ENCODE peak calls at places on chromosome 6, in nine cellular contexts. W, V, G, B, Q, D, A, Z and N are unnamed samples.

GRCh38 chr6:161088676-161089328 is 97.2 kb downstream of the MAP3K4 start:
- DNase-seq in W (no peak), V (peak; percentile 13), G (no peak), B (no peak), Q (peak; percentile 11), D (peak; percentile 11), A (no peak), Z (no peak), N (peak; percentile 39)

GRCh38 chr6:159692303-159693127 is 526 bp downstream of the SOD2 start:
- DNase-seq in W (peak; percentile 75), V (peak; percentile 59), G (peak; percentile 47), B (peak; percentile 74), Q (peak; percentile 58), D (peak; percentile 51), A (peak; percentile 21), Z (no peak), N (no peak)

GRCh38 chr6:34341481-34341971 is 50.9 kb downstream of the NUDT3 start:
- DNase-seq in W (no peak), V (peak; percentile 84), G (no peak), B (no peak), Q (peak; percentile 69), D (no peak), A (no peak), Z (no peak), N (peak; percentile 64)

GRCh38 chr6:127907960-127908640 is 7.2 kb upstream of the THEMIS start:
- DNase-seq in W (no peak), V (no peak), G (no peak), B (peak; percentile 37), Q (no peak), D (no peak), A (no peak), Z (no peak), N (no peak)

GRCh38 chr6:5086294-5086890 is 1.3 kb downstream of the PPP1R3G start:
- DNase-seq in W (no peak), V (no peak), G (no peak), B (no peak), Q (no peak), D (peak; percentile 70), A (no peak), Z (peak; percentile 84), N (no peak)

GRCh38 chr6:118725944-118726343 is 74.6 kb upstream of the CEP85L start:
- DNase-seq in W (no peak), V (no peak), G (peak; percentile 67), B (peak; percentile 21), Q (no peak), D (peak; percentile 24), A (no peak), Z (no peak), N (no peak)

GRCh38 chr6:63458480-63459115 is 113.7 kb upstream of the LOC128125822 start:
- DNase-seq in W (no peak), V (no peak), G (no peak), B (peak; percentile 61), Q (no peak), D (no peak), A (no peak), Z (no peak), N (no peak)

GRCh38 chr6:11196511-11197174 is 35.8 kb downstream of the NEDD9 start:
- DNase-seq in W (no peak), V (no peak), G (no peak), B (no peak), Q (peak; percentile 86), D (peak; percentile 59), A (no peak), Z (peak; percentile 62), N (no peak)

GRCh38 chr6:45822269-45822812 is 193.3 kb downstream of the CLIC5 start:
- DNase-seq in W (peak; percentile 60), V (no peak), G (no peak), B (no peak), Q (no peak), D (no peak), A (no peak), Z (no peak), N (no peak)

GRCh38 chr6:157604816-157605215 is 218.2 kb upstream of the SNX9 start:
- DNase-seq in W (no peak), V (no peak), G (no peak), B (no peak), Q (no peak), D (no peak), A (no peak), Z (peak; percentile 2), N (no peak)

DNA sequence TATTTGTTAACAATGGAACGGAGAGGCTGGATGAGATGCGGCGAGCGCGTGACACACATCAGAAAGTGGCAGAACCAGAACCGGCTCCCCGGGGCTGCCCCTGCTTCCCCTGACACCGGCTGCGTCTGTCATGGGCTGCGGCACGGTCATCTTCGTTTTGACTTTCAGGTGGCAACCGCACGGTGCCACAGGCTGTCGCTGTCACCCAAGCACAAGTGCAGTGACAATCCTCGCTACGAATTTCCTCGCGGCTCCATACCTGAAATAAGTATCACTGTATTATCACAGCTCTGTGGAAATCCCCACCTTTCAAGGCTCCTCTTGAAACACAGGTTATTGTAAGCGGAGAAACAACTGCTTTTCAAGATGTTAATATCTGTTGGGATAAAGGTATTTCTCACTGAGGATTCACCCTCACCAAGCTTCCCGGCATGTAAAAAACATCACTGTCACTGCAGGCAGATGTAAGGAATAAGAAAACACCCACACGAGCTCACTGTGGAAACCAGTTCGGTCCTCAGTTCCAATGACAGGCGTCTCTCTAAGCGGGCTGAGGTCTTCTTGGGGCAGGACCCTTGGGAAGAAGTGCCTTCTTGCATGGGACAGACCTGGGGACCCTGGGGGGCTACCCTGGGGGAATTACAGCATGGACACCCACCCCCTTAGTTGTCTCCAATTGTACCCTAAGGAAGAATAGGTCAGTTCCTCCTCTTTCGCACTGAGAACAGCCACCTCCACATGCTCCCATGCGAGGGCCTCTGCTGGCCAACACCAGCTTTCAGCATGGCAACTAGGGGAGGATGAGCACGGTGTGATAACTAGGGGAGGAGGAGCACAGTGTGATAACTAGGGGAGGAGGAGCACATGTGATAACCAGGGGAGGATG is 86.3 kb downstream of the DACT2 start:
- DNase-seq in W (no peak), V (no peak), G (no peak), B (no peak), Q (no peak), D (no peak), A (no peak), Z (no peak), N (no peak)
- TF ChIP-seq CTCF in W (no peak), V (no peak), G (no peak), B (no peak), Q (peak; percentile 12), D (peak; percentile 56), A (no peak), Z (no peak), N (peak; percentile 5)

DNA sequence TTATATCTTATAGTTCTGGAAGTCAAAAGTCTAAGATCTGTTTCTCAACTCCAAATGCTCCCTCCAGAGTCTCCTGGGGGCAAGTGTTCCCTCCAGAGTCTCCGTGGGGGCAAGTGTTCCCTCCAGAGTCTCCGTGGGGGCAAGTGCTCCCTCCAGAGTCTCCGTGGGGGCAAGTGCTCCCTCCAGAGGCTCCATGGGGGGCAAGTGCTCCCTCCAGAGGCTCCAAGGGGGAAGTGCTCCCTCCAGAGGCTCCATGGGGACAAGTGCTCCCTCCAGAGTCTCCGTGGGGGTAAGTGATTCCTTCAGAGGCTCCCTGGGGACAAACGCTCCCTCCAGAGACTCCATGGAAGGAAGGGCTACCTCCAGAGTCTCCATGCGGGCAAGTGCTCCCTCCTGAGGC is 34.0 kb upstream of the THBS2 start:
- DNase-seq in W (no peak), V (no peak), G (no peak), B (no peak), Q (no peak), D (no peak), A (no peak), Z (no peak), N (no peak)
- TF ChIP-seq CTCF in W (no peak), V (no peak), G (no peak), B (no peak), Q (peak; percentile 17), D (peak; percentile 41), A (no peak), Z (no peak), N (no peak)

GRCh38 chr6:154410619-154411044 is 54.0 kb upstream of the IPCEF1 start:
- DNase-seq in W (no peak), V (peak; percentile 97), G (no peak), B (peak; percentile 24), Q (peak; percentile 95), D (peak; percentile 40), A (no peak), Z (no peak), N (peak; percentile 97)

GRCh38 chr6:154410215-154410614 is 53.6 kb upstream of the IPCEF1 start:
- DNase-seq in W (no peak), V (no peak), G (no peak), B (no peak), Q (no peak), D (no peak), A (no peak), Z (no peak), N (no peak)

GRCh38 chr6:154407440-154407839 is 50.8 kb upstream of the IPCEF1 start:
- DNase-seq in W (no peak), V (no peak), G (no peak), B (no peak), Q (no peak), D (no peak), A (no peak), Z (no peak), N (no peak)

GRCh38 chr6:154411076-154411475 is 54.5 kb upstream of the IPCEF1 start:
- DNase-seq in W (no peak), V (no peak), G (no peak), B (no peak), Q (no peak), D (no peak), A (no peak), Z (no peak), N (no peak)

DNA sequence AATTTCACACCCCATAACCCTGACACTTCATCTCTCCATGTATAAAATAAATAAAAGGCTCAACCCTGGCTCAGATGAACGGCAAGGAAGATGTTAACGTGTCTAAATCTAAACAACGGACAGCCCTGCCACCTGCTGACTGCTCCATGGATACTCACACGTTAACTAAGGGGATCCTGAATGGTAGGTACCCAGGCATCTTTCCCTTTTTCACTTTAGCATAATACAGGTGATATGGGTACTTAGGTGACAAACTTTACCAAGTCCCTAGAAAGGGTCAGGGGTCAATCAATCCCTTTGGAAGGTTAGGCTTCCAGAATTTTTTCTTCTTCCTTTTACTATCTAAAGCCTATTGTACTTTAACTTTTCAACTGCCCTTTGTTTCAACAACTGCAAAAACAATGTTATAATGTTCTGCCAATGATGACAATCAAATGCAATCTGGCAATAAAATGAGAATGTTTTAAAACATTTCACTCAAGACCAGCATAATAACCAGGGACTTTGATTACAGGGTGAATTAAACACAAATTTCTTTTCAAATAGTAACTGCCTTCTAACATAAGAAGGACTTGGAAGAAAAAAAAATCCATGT is 52.4 kb upstream of the IPCEF1 start:
- DNase-seq in W (peak; percentile 58), V (peak; percentile 65), G (no peak), B (peak; percentile 36), Q (peak; percentile 44), D (peak; percentile 23), A (no peak), Z (no peak), N (peak; percentile 52)
- TF ChIP-seq CTCF in W (peak; percentile 45), V (peak; percentile 39), G (no peak), B (no peak), Q (peak; percentile 42), D (peak; percentile 58), A (peak; percentile 14), Z (no peak), N (peak; percentile 42)

GRCh38 chr6:154980273-154981070 is 14.6 kb upstream of the TIAM2 start:
- DNase-seq in W (no peak), V (no peak), G (no peak), B (no peak), Q (no peak), D (no peak), A (no peak), Z (no peak), N (no peak)

GRCh38 chr6:154969796-154970195 is 25.3 kb upstream of the TIAM2 start:
- DNase-seq in W (no peak), V (peak; percentile 79), G (no peak), B (no peak), Q (peak; percentile 9), D (no peak), A (no peak), Z (no peak), N (peak; percentile 46)

GRCh38 chr6:154974485-154975149 is 20.5 kb upstream of the TIAM2 start:
- DNase-seq in W (no peak), V (peak; percentile 24), G (no peak), B (no peak), Q (no peak), D (peak; percentile 46), A (no peak), Z (no peak), N (no peak)
- TF ChIP-seq CTCF in W (no peak), V (peak; percentile 22), G (no peak), B (no peak), Q (peak; percentile 18), D (peak; percentile 73), A (no peak), Z (no peak), N (peak; percentile 20)